ENCODE peak calls at places on chromosome 21, in nine cellular contexts. E is GM23338; M is foreskin keratinocyte; R is GM23248; H is pancreas; B is stomach; P is tibial artery; N is SK-N-SH; X is naive thymus-derived CD4-positive, alpha-beta T cell. G is an unnamed sample.

GRCh38 chr21:34072145-34073031 is 990 bp upstream of the MRPS6 start:
- DNase-seq in H (no peak), N (no peak), B (peak; percentile 50), E (no peak), M (no peak), R (peak; percentile 65), P (peak; percentile 26), X (peak; percentile 10), G (no peak)

GRCh38 chr21:37196847-37197246 is 70.3 kb downstream of the VPS26C start:
- DNase-seq in H (no peak), E (no peak), M (no peak), B (no peak), P (no peak), N (no peak), R (no peak), X (no peak), G (no peak)

GRCh38 chr21:29209696-29210095 is 79.3 kb downstream of the MAP3K7CL start:
- DNase-seq in H (no peak), P (no peak), E (no peak), B (no peak), R (peak; percentile 66), N (no peak), X (no peak), M (no peak), G (no peak)

GRCh38 chr21:38768385-38769071 is 37.2 kb upstream of the ETS2 start:
- DNase-seq in X (peak; percentile 30), B (no peak), P (no peak), E (no peak), H (no peak), M (no peak), N (no peak), R (peak; percentile 87), G (no peak)

GRCh38 chr21:28885853-28886177 is 106.9 kb downstream of the LTN1 start:
- DNase-seq in H (no peak), E (no peak), P (no peak), N (no peak), R (peak; percentile 78), B (no peak), M (no peak), X (no peak), G (no peak)

GRCh38 chr21:28333455-28334108 is 659.1 kb downstream of the LTN1 start:
- DNase-seq in H (no peak), R (peak; percentile 69), B (no peak), M (no peak), P (no peak), N (no peak), X (no peak), E (no peak), G (no peak)

GRCh38 chr21:24259241-24259640 is 1348.0 kb downstream of the MRPL39 start:
- DNase-seq in E (no peak), M (no peak), N (no peak), B (no peak), H (no peak), P (no peak), R (no peak), X (no peak), G (no peak)

GRCh38 chr21:16046625-16047340 is 317.0 kb downstream of the USP25 start:
- DNase-seq in N (no peak), E (no peak), H (no peak), M (peak; percentile 20), R (peak; percentile 65), B (no peak), X (no peak), P (no peak), G (no peak)

GRCh38 chr21:31162079-31162699 is 123.9 kb upstream of the KRTAP19-8 start:
- DNase-seq in P (no peak), X (no peak), N (no peak), M (no peak), H (no peak), E (no peak), B (no peak), R (no peak), G (no peak)

GRCh38 chr21:31159808-31160207 is 121.5 kb upstream of the KRTAP19-8 start:
- DNase-seq in H (no peak), R (no peak), X (no peak), N (no peak), E (no peak), M (no peak), P (no peak), B (no peak), G (no peak)

GRCh38 chr21:31162827-31163226 is 124.6 kb upstream of the KRTAP19-8 start:
- DNase-seq in X (no peak), R (peak; percentile 82), H (no peak), E (no peak), M (no peak), B (no peak), N (peak; percentile 50), P (no peak), G (no peak)

GRCh38 chr21:31158789-31159581 is 120.7 kb upstream of the KRTAP19-8 start:
- DNase-seq in N (no peak), P (no peak), X (peak; percentile 71), R (peak; percentile 40), B (no peak), H (no peak), E (peak; percentile 44), M (no peak), G (no peak)

DNA sequence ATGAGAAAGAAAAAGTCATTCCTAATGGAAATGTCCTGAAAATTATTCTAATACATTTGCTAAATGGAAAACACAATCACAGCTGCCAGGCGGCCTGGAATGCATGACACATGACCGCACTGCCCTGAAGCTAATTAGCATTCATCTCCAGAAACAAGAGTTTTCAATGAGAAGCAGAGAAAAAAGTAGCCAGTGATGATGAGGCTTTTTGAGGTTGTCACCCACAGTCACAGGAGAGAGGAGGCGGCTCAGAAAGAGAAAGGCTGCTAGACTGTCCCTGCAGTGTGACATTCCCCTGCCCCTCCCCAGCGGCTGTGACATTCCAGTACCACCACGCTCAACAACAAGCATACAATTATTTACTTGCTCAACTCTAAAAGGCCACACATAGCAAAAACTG is 122.9 kb upstream of the KRTAP19-8 start:
- DNase-seq in M (peak; percentile 51), R (peak; percentile 87), H (no peak), X (no peak), N (peak; percentile 44), P (no peak), E (peak; percentile 52), B (no peak), G (peak; percentile 18)
- H3K27ac ChIP-seq in M (no peak overlapping the region), R (peak overlapping the region; percentile 34), H (no peak overlapping the region), X (peak overlapping the region; percentile 69), N (peak overlapping the region; percentile 95), P (no peak overlapping the region), E (peak overlapping the region; percentile 58), B (no peak overlapping the region), G (peak overlapping the region; percentile 84)

GRCh38 chr21:35236090-35236489 is 187.0 kb upstream of the RUNX1 start:
- DNase-seq in R (no peak), P (no peak), B (no peak), X (no peak), H (no peak), N (no peak), E (no peak), M (no peak), G (no peak)
- H3K27ac ChIP-seq in R (no peak overlapping the region), P (no peak overlapping the region), B (no peak overlapping the region), X (no peak overlapping the region), H (no peak overlapping the region), N (no peak overlapping the region), E (no peak overlapping the region), M (no peak overlapping the region), G (no peak overlapping the region)

GRCh38 chr21:42028754-42029385 is 18.7 kb upstream of the ZBTB21 start:
- DNase-seq in E (no peak), P (no peak), M (no peak), B (no peak), R (no peak), N (no peak), X (no peak), H (no peak), G (no peak)

GRCh38 chr21:42025392-42026071 is 15.4 kb upstream of the ZBTB21 start:
- DNase-seq in E (no peak), R (peak; percentile 92), X (no peak), M (no peak), N (no peak), P (no peak), H (no peak), B (no peak), G (no peak)

GRCh38 chr21:42027804-42028753 is 17.9 kb upstream of the ZBTB21 start:
- DNase-seq in N (no peak), R (peak; percentile 25), H (no peak), P (no peak), B (no peak), E (no peak), M (no peak), X (no peak), G (no peak)

GRCh38 chr21:42026072-42026415 is 15.9 kb upstream of the ZBTB21 start:
- DNase-seq in R (no peak), M (no peak), B (no peak), X (no peak), H (no peak), P (no peak), E (no peak), N (no peak), G (no peak)

GRCh38 chr21:42027085-42027803 is 17.1 kb upstream of the ZBTB21 start:
- DNase-seq in R (no peak), N (no peak), X (no peak), H (no peak), P (no peak), B (no peak), M (no peak), E (no peak), G (no peak)
- H3K27ac ChIP-seq in R (no peak overlapping the region), N (no peak overlapping the region), X (no peak overlapping the region), H (no peak overlapping the region), P (no peak overlapping the region), B (no peak overlapping the region), M (no peak overlapping the region), E (no peak overlapping the region), G (no peak overlapping the region)

GRCh38 chr21:45227735-45228134 is 60.0 kb downstream of the POFUT2 start:
- DNase-seq in H (no peak), B (no peak), P (no peak), X (no peak), E (peak; percentile 19), M (no peak), R (no peak), N (peak; percentile 51), G (no peak)

GRCh38 chr21:45226540-45227326 is 61.0 kb downstream of the POFUT2 start:
- DNase-seq in E (no peak), R (peak; percentile 50), P (no peak), H (no peak), B (no peak), X (no peak), N (no peak), M (no peak), G (no peak)

GRCh38 chr21:45228656-45229240 is 58.9 kb downstream of the POFUT2 start:
- DNase-seq in X (no peak), M (no peak), P (no peak), H (no peak), B (no peak), E (no peak), N (no peak), R (peak; percentile 31), G (no peak)

GRCh38 chr21:45225741-45226327 is 61.9 kb downstream of the POFUT2 start:
- DNase-seq in M (no peak), E (no peak), H (no peak), B (no peak), X (no peak), P (no peak), R (no peak), N (no peak), G (no peak)

DNA sequence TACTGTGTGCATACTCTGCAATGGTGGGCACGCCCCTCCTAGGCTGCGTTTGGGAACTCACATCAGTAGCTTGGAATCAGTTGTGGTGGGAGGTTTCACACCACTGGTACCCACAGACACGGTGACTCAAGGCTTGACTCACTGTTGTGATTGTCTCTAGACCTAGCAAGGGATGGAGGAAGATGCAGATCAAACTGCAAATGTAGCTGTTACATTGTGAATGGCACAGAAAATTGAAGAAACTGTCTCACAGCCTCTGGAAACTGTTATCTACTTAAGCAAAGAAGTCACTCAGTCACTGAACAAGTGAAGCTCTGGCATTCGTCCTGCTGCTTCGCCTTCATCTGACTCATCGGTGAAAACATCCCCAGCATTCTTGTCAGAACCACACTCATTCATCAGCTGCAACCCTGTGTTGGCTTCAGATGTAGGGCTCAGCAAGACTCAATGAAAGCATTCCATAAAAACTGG is 59.5 kb downstream of the POFUT2 start:
- DNase-seq in B (no peak), R (peak; percentile 98), E (no peak), H (no peak), X (no peak), P (peak; percentile 71), M (peak; percentile 88), N (no peak), G (no peak)
- H3K27ac ChIP-seq in B (no peak overlapping the region), R (peak overlapping the region; percentile 62), E (no peak overlapping the region), H (no peak overlapping the region), X (no peak overlapping the region), P (no peak overlapping the region), M (no peak overlapping the region), N (peak overlapping the region; percentile 54), G (no peak overlapping the region)